ENCODE peak calls at places on chromosomes 1 and 21, in six cellular contexts. One of them, this sample, is unnamed.

GRCh38 chr1:7856345-7856744 is 3.5 kb upstream of the UTS2 start:
- DNase-seq in H9: no peak
- DNase-seq in right cardiac atrium: no peak
- DNase-seq in lung: no peak
- DNase-seq in heart left ventricle: no peak
- DNase-seq in heart right ventricle: no peak
- DNase-seq in this sample: no peak

GRCh38 chr1:70093250-70093975 is 112.0 kb downstream of the LRRC40 start:
- DNase-seq in H9: no peak
- DNase-seq in right cardiac atrium: no peak
- DNase-seq in lung: no peak
- DNase-seq in heart left ventricle: no peak
- DNase-seq in heart right ventricle: no peak
- DNase-seq in this sample: no peak

GRCh38 chr21:33332143-33332542 is 7.4 kb downstream of the IFNAR1 start:
- DNase-seq in H9: no peak
- DNase-seq in right cardiac atrium: no peak
- DNase-seq in lung: no peak
- DNase-seq in heart left ventricle: no peak
- DNase-seq in heart right ventricle: no peak
- DNase-seq in this sample: no peak

GRCh38 chr1:29673669-29674624 is 437.6 kb downstream of the PTPRU start:
- DNase-seq in H9: peak; percentile 19
- DNase-seq in right cardiac atrium: no peak
- DNase-seq in lung: peak; percentile 11
- DNase-seq in heart left ventricle: peak; percentile 18
- DNase-seq in heart right ventricle: no peak
- DNase-seq in this sample: no peak

GRCh38 chr1:223733898-223734852 is 21.8 kb downstream of the CAPN2 start:
- DNase-seq in H9: no peak
- DNase-seq in right cardiac atrium: no peak
- DNase-seq in lung: no peak
- DNase-seq in heart left ventricle: no peak
- DNase-seq in heart right ventricle: no peak
- DNase-seq in this sample: no peak

GRCh38 chr1:232226197-232226681 is 403.7 kb downstream of the SIPA1L2 start:
- DNase-seq in H9: peak; percentile 81
- DNase-seq in right cardiac atrium: no peak
- DNase-seq in lung: no peak
- DNase-seq in heart left ventricle: no peak
- DNase-seq in heart right ventricle: no peak
- DNase-seq in this sample: no peak

GRCh38 chr1:77010937-77011336 is 143.7 kb downstream of the ST6GALNAC5 start:
- DNase-seq in H9: no peak
- DNase-seq in right cardiac atrium: no peak
- DNase-seq in lung: no peak
- DNase-seq in heart left ventricle: no peak
- DNase-seq in heart right ventricle: no peak
- DNase-seq in this sample: no peak

GRCh38 chr21:41280115-41280919 is 36.3 kb upstream of the FAM3B start:
- DNase-seq in H9: no peak
- DNase-seq in right cardiac atrium: no peak
- DNase-seq in lung: no peak
- DNase-seq in heart left ventricle: no peak
- DNase-seq in heart right ventricle: no peak
- DNase-seq in this sample: no peak

GRCh38 chr1:43564617-43565348 is 34.1 kb downstream of the PTPRF start:
- DNase-seq in H9: no peak
- DNase-seq in right cardiac atrium: no peak
- DNase-seq in lung: no peak
- DNase-seq in heart left ventricle: no peak
- DNase-seq in heart right ventricle: no peak
- DNase-seq in this sample: no peak

GRCh38 chr1:36847761-36848160 is 186.6 kb downstream of the GRIK3 start:
- DNase-seq in H9: peak; percentile 71
- DNase-seq in right cardiac atrium: no peak
- DNase-seq in lung: no peak
- DNase-seq in heart left ventricle: no peak
- DNase-seq in heart right ventricle: no peak
- DNase-seq in this sample: no peak

GRCh38 chr1:25174363-25174729 is 58.0 kb downstream of the SYF2 start:
- DNase-seq in H9: no peak
- DNase-seq in right cardiac atrium: no peak
- DNase-seq in lung: no peak
- DNase-seq in heart left ventricle: no peak
- DNase-seq in heart right ventricle: no peak
- DNase-seq in this sample: no peak

GRCh38 chr1:228374711-228375577 is 31.7 kb downstream of the TRIM11 start:
- DNase-seq in H9: no peak
- DNase-seq in right cardiac atrium: peak; percentile 95
- DNase-seq in lung: peak; percentile 62
- DNase-seq in heart left ventricle: peak; percentile 87
- DNase-seq in heart right ventricle: peak; percentile 89
- DNase-seq in this sample: no peak

GRCh38 chr1:10633416-10633815 is 158.7 kb downstream of the PEX14 start:
- DNase-seq in H9: no peak
- DNase-seq in right cardiac atrium: peak; percentile 46
- DNase-seq in lung: no peak
- DNase-seq in heart left ventricle: peak; percentile 41
- DNase-seq in heart right ventricle: no peak
- DNase-seq in this sample: no peak

GRCh38 chr1:83692524-83693336 is 306.2 kb downstream of the TTLL7 start:
- DNase-seq in H9: peak; percentile 80
- DNase-seq in right cardiac atrium: no peak
- DNase-seq in lung: no peak
- DNase-seq in heart left ventricle: no peak
- DNase-seq in heart right ventricle: peak; percentile 4
- DNase-seq in this sample: no peak

GRCh38 chr1:234918216-234918841 is 210.3 kb downstream of the TOMM20 start:
- DNase-seq in H9: no peak
- DNase-seq in right cardiac atrium: peak; percentile 78
- DNase-seq in lung: no peak
- DNase-seq in heart left ventricle: no peak
- DNase-seq in heart right ventricle: peak; percentile 72
- DNase-seq in this sample: no peak

GRCh38 chr1:43439781-43440180 is 13.9 kb downstream of the HYI start:
- DNase-seq in H9: peak; percentile 15
- DNase-seq in right cardiac atrium: no peak
- DNase-seq in lung: no peak
- DNase-seq in heart left ventricle: peak; percentile 40
- DNase-seq in heart right ventricle: no peak
- DNase-seq in this sample: no peak

GRCh38 chr1:39545531-39545930 is 31.1 kb downstream of the PABPC4 start:
- DNase-seq in H9: no peak
- DNase-seq in right cardiac atrium: no peak
- DNase-seq in lung: no peak
- DNase-seq in heart left ventricle: no peak
- DNase-seq in heart right ventricle: no peak
- DNase-seq in this sample: no peak

GRCh38 chr1:232174306-232174705 is 455.6 kb downstream of the SIPA1L2 start:
- DNase-seq in H9: no peak
- DNase-seq in right cardiac atrium: no peak
- DNase-seq in lung: no peak
- DNase-seq in heart left ventricle: no peak
- DNase-seq in heart right ventricle: no peak
- DNase-seq in this sample: no peak

GRCh38 chr1:205369621-205370230 is 13.0 kb upstream of the KLHDC8A start:
- DNase-seq in H9: no peak
- DNase-seq in right cardiac atrium: no peak
- DNase-seq in lung: no peak
- DNase-seq in heart left ventricle: no peak
- DNase-seq in heart right ventricle: no peak
- DNase-seq in this sample: no peak

GRCh38 chr1:227889863-227890405 is 57.8 kb downstream of the WNT9A start:
- DNase-seq in H9: no peak
- DNase-seq in right cardiac atrium: no peak
- DNase-seq in lung: no peak
- DNase-seq in heart left ventricle: peak; percentile 33
- DNase-seq in heart right ventricle: no peak
- DNase-seq in this sample: peak; percentile 11

GRCh38 chr1:115190766-115191165 is 101.5 kb upstream of the TSPAN2 start:
- DNase-seq in H9: no peak
- DNase-seq in right cardiac atrium: no peak
- DNase-seq in lung: no peak
- DNase-seq in heart left ventricle: no peak
- DNase-seq in heart right ventricle: no peak
- DNase-seq in this sample: no peak

GRCh38 chr1:233714631-233715217 is 100.8 kb downstream of the KCNK1 start:
- DNase-seq in H9: no peak
- DNase-seq in right cardiac atrium: no peak
- DNase-seq in lung: no peak
- DNase-seq in heart left ventricle: no peak
- DNase-seq in heart right ventricle: no peak
- DNase-seq in this sample: no peak

GRCh38 chr1:39238476-39238875 is 34.0 kb downstream of the MACF1 start:
- DNase-seq in H9: no peak
- DNase-seq in right cardiac atrium: peak; percentile 61
- DNase-seq in lung: no peak
- DNase-seq in heart left ventricle: no peak
- DNase-seq in heart right ventricle: peak; percentile 67
- DNase-seq in this sample: no peak

GRCh38 chr21:35172231-35172630 is 123.1 kb upstream of the RUNX1 start:
- DNase-seq in H9: no peak
- DNase-seq in right cardiac atrium: no peak
- DNase-seq in lung: no peak
- DNase-seq in heart left ventricle: no peak
- DNase-seq in heart right ventricle: no peak
- DNase-seq in this sample: no peak

GRCh38 chr1:53616511-53616910 is 122.5 kb downstream of the GLIS1 start:
- DNase-seq in H9: no peak
- DNase-seq in right cardiac atrium: peak; percentile 6
- DNase-seq in lung: no peak
- DNase-seq in heart left ventricle: peak; percentile 10
- DNase-seq in heart right ventricle: no peak
- DNase-seq in this sample: peak; percentile 13

GRCh38 chr21:44498965-44499560 is 40.9 kb downstream of the KRTAP10-1 start:
- DNase-seq in H9: no peak
- DNase-seq in right cardiac atrium: no peak
- DNase-seq in lung: no peak
- DNase-seq in heart left ventricle: peak; percentile 44
- DNase-seq in heart right ventricle: no peak
- DNase-seq in this sample: peak; percentile 19

GRCh38 chr1:98368995-98369394 is 292.5 kb upstream of the SNX7 start:
- DNase-seq in H9: no peak
- DNase-seq in right cardiac atrium: no peak
- DNase-seq in lung: no peak
- DNase-seq in heart left ventricle: no peak
- DNase-seq in heart right ventricle: no peak
- DNase-seq in this sample: no peak

GRCh38 chr1:17655922-17656321 is 99.2 kb upstream of the ACTL8 start:
- DNase-seq in H9: no peak
- DNase-seq in right cardiac atrium: no peak
- DNase-seq in lung: no peak
- DNase-seq in heart left ventricle: no peak
- DNase-seq in heart right ventricle: no peak
- DNase-seq in this sample: no peak

GRCh38 chr1:35243681-35244080 is 24.8 kb upstream of the ZMYM4 start:
- DNase-seq in H9: no peak
- DNase-seq in right cardiac atrium: no peak
- DNase-seq in lung: no peak
- DNase-seq in heart left ventricle: no peak
- DNase-seq in heart right ventricle: no peak
- DNase-seq in this sample: no peak
- H3K4me1 ChIP-seq in H9: no peaks in the 10 kb centered on the region
- H3K4me1 ChIP-seq in right cardiac atrium: no peaks in the 10 kb centered on the region
- H3K4me1 ChIP-seq in lung: no peaks in the 10 kb centered on the region
- H3K4me1 ChIP-seq in heart left ventricle: no peaks in the 10 kb centered on the region
- H3K4me1 ChIP-seq in heart right ventricle: no peaks in the 10 kb centered on the region
- H3K4me1 ChIP-seq in this sample: no peaks in the 10 kb centered on the region

GRCh38 chr1:192943108-192943507 is 116.1 kb downstream of the UCHL5 start:
- DNase-seq in H9: no peak
- DNase-seq in right cardiac atrium: no peak
- DNase-seq in lung: no peak
- DNase-seq in heart left ventricle: no peak
- DNase-seq in heart right ventricle: no peak
- DNase-seq in this sample: no peak
- H3K27ac ChIP-seq in H9: no peak overlapping the region
- H3K27ac ChIP-seq in right cardiac atrium: no peak overlapping the region
- H3K27ac ChIP-seq in lung: no peak overlapping the region
- H3K27ac ChIP-seq in heart left ventricle: no peak overlapping the region
- H3K27ac ChIP-seq in heart right ventricle: no peak overlapping the region
- H3K27ac ChIP-seq in this sample: no peak overlapping the region

GRCh38 chr1:201754353-201754752 is 74.6 kb upstream of the IPO9 start:
- DNase-seq in H9: no peak
- DNase-seq in right cardiac atrium: no peak
- DNase-seq in lung: no peak
- DNase-seq in heart left ventricle: no peak
- DNase-seq in heart right ventricle: no peak
- DNase-seq in this sample: no peak

GRCh38 chr1:201756411-201756810 is 72.5 kb upstream of the IPO9 start:
- DNase-seq in H9: no peak
- DNase-seq in right cardiac atrium: no peak
- DNase-seq in lung: no peak
- DNase-seq in heart left ventricle: no peak
- DNase-seq in heart right ventricle: no peak
- DNase-seq in this sample: no peak

GRCh38 chr1:201753492-201753891 is 75.5 kb upstream of the IPO9 start:
- DNase-seq in H9: no peak
- DNase-seq in right cardiac atrium: no peak
- DNase-seq in lung: no peak
- DNase-seq in heart left ventricle: no peak
- DNase-seq in heart right ventricle: no peak
- DNase-seq in this sample: no peak

GRCh38 chr1:201752333-201752732 is 76.6 kb upstream of the IPO9 start:
- DNase-seq in H9: no peak
- DNase-seq in right cardiac atrium: no peak
- DNase-seq in lung: no peak
- DNase-seq in heart left ventricle: no peak
- DNase-seq in heart right ventricle: no peak
- DNase-seq in this sample: no peak

GRCh38 chr1:201755200-201755599 is 73.8 kb upstream of the IPO9 start:
- DNase-seq in H9: no peak
- DNase-seq in right cardiac atrium: no peak
- DNase-seq in lung: no peak
- DNase-seq in heart left ventricle: no peak
- DNase-seq in heart right ventricle: no peak
- DNase-seq in this sample: no peak
- H3K4me1 ChIP-seq in H9: peaks cover 19% of the 10 kb centered on the region
- H3K4me1 ChIP-seq in right cardiac atrium: peaks cover 9% of the 10 kb centered on the region
- H3K4me1 ChIP-seq in lung: peaks cover 76% of the 10 kb centered on the region
- H3K4me1 ChIP-seq in heart left ventricle: peaks cover 96% of the 10 kb centered on the region
- H3K4me1 ChIP-seq in heart right ventricle: peaks cover 100% of the 10 kb centered on the region
- H3K4me1 ChIP-seq in this sample: peaks cover 63% of the 10 kb centered on the region

DNA sequence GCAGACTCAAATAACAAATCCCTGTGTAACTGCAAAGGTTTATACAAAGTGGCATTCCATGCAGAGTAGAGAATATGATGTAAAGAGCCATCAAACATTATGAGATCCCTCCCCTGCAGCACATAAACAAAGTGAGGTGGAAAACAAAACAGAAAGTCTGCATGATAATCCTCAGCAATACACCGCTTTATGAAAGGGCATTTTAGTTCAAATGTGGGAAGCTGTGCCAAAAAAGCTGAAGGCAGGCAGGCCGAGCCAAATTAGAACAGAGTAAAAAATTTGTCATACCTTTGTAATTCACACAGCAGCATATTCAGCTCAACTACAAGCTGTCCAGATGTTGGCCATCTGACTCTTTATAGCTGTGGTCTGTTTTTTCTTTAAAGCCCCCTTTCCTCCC is 113.5 kb downstream of the LHX9 start:
- DNase-seq in H9: no peak
- DNase-seq in right cardiac atrium: no peak
- DNase-seq in lung: no peak
- DNase-seq in heart left ventricle: no peak
- DNase-seq in heart right ventricle: no peak
- DNase-seq in this sample: no peak
- H3K27ac ChIP-seq in H9: no peak overlapping the region
- H3K27ac ChIP-seq in right cardiac atrium: no peak overlapping the region
- H3K27ac ChIP-seq in lung: no peak overlapping the region
- H3K27ac ChIP-seq in heart left ventricle: no peak overlapping the region
- H3K27ac ChIP-seq in heart right ventricle: no peak overlapping the region
- H3K27ac ChIP-seq in this sample: no peak overlapping the region

GRCh38 chr1:239765163-239765562 is 326.5 kb upstream of the FMN2 start:
- DNase-seq in H9: peak; percentile 40
- DNase-seq in right cardiac atrium: no peak
- DNase-seq in lung: no peak
- DNase-seq in heart left ventricle: no peak
- DNase-seq in heart right ventricle: no peak
- DNase-seq in this sample: no peak
- H3K4me1 ChIP-seq in H9: no peaks in the 10 kb centered on the region
- H3K4me1 ChIP-seq in right cardiac atrium: no peaks in the 10 kb centered on the region
- H3K4me1 ChIP-seq in lung: no peaks in the 10 kb centered on the region
- H3K4me1 ChIP-seq in heart left ventricle: no peaks in the 10 kb centered on the region
- H3K4me1 ChIP-seq in heart right ventricle: no peaks in the 10 kb centered on the region
- H3K4me1 ChIP-seq in this sample: no peaks in the 10 kb centered on the region